ENCODE peak calls at places on chromosomes 4 and X, in ten cellular contexts. One of them, this sample, is unnamed.

GRCh38 chr4:164748375-164748774 is 5.6 kb upstream of the SMIM31 start:
- DNase-seq in upper lobe of left lung: no peak
- DNase-seq in esophagus muscularis mucosa: no peak
- DNase-seq in suprapubic skin: no peak
- DNase-seq in stomach: no peak
- DNase-seq in HepG2: peak
- DNase-seq in GM12878: no peak
- DNase-seq in H1: no peak
- DNase-seq in ovary: no peak
- DNase-seq in A549: peak
- DNase-seq in this sample: no peak

GRCh38 chr4:150540959-150541360 is 41.0 kb upstream of the MAB21L2 start:
- DNase-seq in esophagus muscularis mucosa: no peak
- DNase-seq in stomach: no peak
- DNase-seq in GM12878: no peak
- DNase-seq in A549: no peak
- DNase-seq in H1: no peak
- DNase-seq in suprapubic skin: no peak
- DNase-seq in HepG2: no peak
- DNase-seq in upper lobe of left lung: no peak
- DNase-seq in ovary: no peak
- DNase-seq in this sample: no peak

GRCh38 chrX:145068450-145068849 is 178.9 kb upstream of the SPANXN1 start:
- DNase-seq in HepG2: no peak
- DNase-seq in upper lobe of left lung: no peak
- DNase-seq in suprapubic skin: no peak
- DNase-seq in H1: no peak
- DNase-seq in A549: no peak
- DNase-seq in esophagus muscularis mucosa: no peak
- DNase-seq in GM12878: no peak
- DNase-seq in ovary: no peak
- DNase-seq in stomach: no peak
- DNase-seq in this sample: no peak

GRCh38 chr4:182192511-182193181 is 50.6 kb upstream of the TENM3 start:
- DNase-seq in upper lobe of left lung: no peak
- DNase-seq in esophagus muscularis mucosa: no peak
- DNase-seq in H1: no peak
- DNase-seq in suprapubic skin: no peak
- DNase-seq in stomach: no peak
- DNase-seq in A549: no peak
- DNase-seq in ovary: no peak
- DNase-seq in GM12878: no peak
- DNase-seq in HepG2: no peak
- DNase-seq in this sample: no peak

GRCh38 chr4:69823481-69824186 is 36.3 kb downstream of the SULT1E1 start:
- DNase-seq in GM12878: no peak
- DNase-seq in H1: no peak
- DNase-seq in esophagus muscularis mucosa: no peak
- DNase-seq in A549: peak
- DNase-seq in HepG2: peak
- DNase-seq in stomach: peak
- DNase-seq in upper lobe of left lung: no peak
- DNase-seq in ovary: no peak
- DNase-seq in suprapubic skin: no peak
- DNase-seq in this sample: no peak

GRCh38 chrX:69262036-69262905 is 97.0 kb upstream of the PJA1 start:
- DNase-seq in stomach: no peak
- DNase-seq in esophagus muscularis mucosa: no peak
- DNase-seq in suprapubic skin: no peak
- DNase-seq in H1: no peak
- DNase-seq in upper lobe of left lung: no peak
- DNase-seq in A549: no peak
- DNase-seq in GM12878: no peak
- DNase-seq in HepG2: no peak
- DNase-seq in ovary: no peak
- DNase-seq in this sample: peak

GRCh38 chr4:147714575-147715401 is 17.1 kb upstream of the ARHGAP10 start:
- DNase-seq in HepG2: no peak
- DNase-seq in H1: no peak
- DNase-seq in stomach: no peak
- DNase-seq in esophagus muscularis mucosa: peak
- DNase-seq in upper lobe of left lung: no peak
- DNase-seq in GM12878: no peak
- DNase-seq in A549: no peak
- DNase-seq in suprapubic skin: peak
- DNase-seq in ovary: no peak
- DNase-seq in this sample: peak

GRCh38 chrX:72027024-72027913 is 104.4 kb downstream of the RTL5 start:
- DNase-seq in suprapubic skin: no peak
- DNase-seq in HepG2: no peak
- DNase-seq in ovary: no peak
- DNase-seq in esophagus muscularis mucosa: no peak
- DNase-seq in upper lobe of left lung: no peak
- DNase-seq in stomach: no peak
- DNase-seq in GM12878: no peak
- DNase-seq in A549: no peak
- DNase-seq in H1: peak
- DNase-seq in this sample: no peak

GRCh38 chr4:7295917-7296660 is 103.8 kb downstream of the SORCS2 start:
- DNase-seq in H1: peak
- DNase-seq in esophagus muscularis mucosa: no peak
- DNase-seq in suprapubic skin: no peak
- DNase-seq in HepG2: no peak
- DNase-seq in upper lobe of left lung: no peak
- DNase-seq in A549: peak
- DNase-seq in stomach: no peak
- DNase-seq in GM12878: no peak
- DNase-seq in ovary: peak
- DNase-seq in this sample: peak

GRCh38 chr4:121370729-121371325 is 10.0 kb downstream of the QRFPR start:
- DNase-seq in stomach: peak
- DNase-seq in ovary: peak
- DNase-seq in suprapubic skin: no peak
- DNase-seq in A549: peak
- DNase-seq in esophagus muscularis mucosa: no peak
- DNase-seq in upper lobe of left lung: no peak
- DNase-seq in HepG2: peak
- DNase-seq in H1: no peak
- DNase-seq in GM12878: no peak
- DNase-seq in this sample: peak

GRCh38 chr4:123398803-123399637 is 2.4 kb downstream of the SPRY1 start:
- DNase-seq in ovary: peak
- DNase-seq in H1: no peak
- DNase-seq in HepG2: peak
- DNase-seq in esophagus muscularis mucosa: no peak
- DNase-seq in GM12878: no peak
- DNase-seq in stomach: peak
- DNase-seq in A549: peak
- DNase-seq in suprapubic skin: peak
- DNase-seq in upper lobe of left lung: peak
- DNase-seq in this sample: peak

GRCh38 chrX:25873196-25873595 is 264.9 kb upstream of the MAGEB18 start:
- DNase-seq in upper lobe of left lung: no peak
- DNase-seq in esophagus muscularis mucosa: no peak
- DNase-seq in HepG2: no peak
- DNase-seq in H1: no peak
- DNase-seq in GM12878: no peak
- DNase-seq in stomach: no peak
- DNase-seq in A549: no peak
- DNase-seq in ovary: no peak
- DNase-seq in suprapubic skin: no peak
- DNase-seq in this sample: no peak

GRCh38 chrX:37959212-37960021 is 46.9 kb upstream of the SYTL5 start:
- DNase-seq in upper lobe of left lung: no peak
- DNase-seq in ovary: no peak
- DNase-seq in GM12878: no peak
- DNase-seq in esophagus muscularis mucosa: no peak
- DNase-seq in suprapubic skin: no peak
- DNase-seq in stomach: no peak
- DNase-seq in HepG2: peak
- DNase-seq in A549: no peak
- DNase-seq in H1: no peak
- DNase-seq in this sample: no peak

GRCh38 chr4:106595906-106596305 is 227.3 kb upstream of the GIMD1 start:
- DNase-seq in upper lobe of left lung: no peak
- DNase-seq in ovary: no peak
- DNase-seq in A549: no peak
- DNase-seq in GM12878: no peak
- DNase-seq in suprapubic skin: no peak
- DNase-seq in esophagus muscularis mucosa: no peak
- DNase-seq in H1: no peak
- DNase-seq in HepG2: no peak
- DNase-seq in stomach: no peak
- DNase-seq in this sample: no peak

DNA sequence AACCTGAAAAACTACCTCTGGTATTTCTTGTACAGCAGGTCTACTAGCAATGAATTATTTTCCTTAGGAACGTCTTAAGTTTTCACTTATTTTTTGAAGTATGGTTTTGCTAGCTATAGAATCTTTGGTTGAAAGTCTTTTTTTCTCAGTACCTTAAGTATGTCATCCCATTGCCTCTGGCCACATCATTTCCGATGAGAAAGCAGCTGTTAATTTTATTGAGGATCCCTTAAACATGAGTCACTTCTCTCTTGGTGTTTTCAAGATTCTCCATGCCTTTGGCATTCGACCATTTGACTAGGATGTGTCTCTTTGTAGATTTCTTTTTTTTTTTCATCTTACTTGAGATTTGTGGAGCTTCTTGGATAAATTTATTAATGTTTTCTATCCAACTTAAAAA is 803.8 kb upstream of the AMOT start:
- DNase-seq in H1: no peak
- DNase-seq in esophagus muscularis mucosa: no peak
- DNase-seq in suprapubic skin: no peak
- DNase-seq in stomach: no peak
- DNase-seq in A549: no peak
- DNase-seq in HepG2: no peak
- DNase-seq in GM12878: no peak
- DNase-seq in upper lobe of left lung: no peak
- DNase-seq in ovary: no peak
- DNase-seq in this sample: no peak
- TF ChIP-seq EP300 in H1: no peak
- TF ChIP-seq EP300 in esophagus muscularis mucosa: no peak
- TF ChIP-seq EP300 in suprapubic skin: no peak
- TF ChIP-seq EP300 in stomach: no peak
- TF ChIP-seq EP300 in A549: no peak
- TF ChIP-seq EP300 in HepG2: no peak
- TF ChIP-seq EP300 in GM12878: no peak
- TF ChIP-seq EP300 in upper lobe of left lung: no peak
- TF ChIP-seq EP300 in ovary: no peak
- TF ChIP-seq EP300 in this sample: no peak

GRCh38 chr4:120066525-120067333 is at the start of gene MAD2L1:
- DNase-seq in ovary: peak
- DNase-seq in stomach: peak
- DNase-seq in HepG2: peak
- DNase-seq in upper lobe of left lung: peak
- DNase-seq in H1: peak
- DNase-seq in esophagus muscularis mucosa: peak
- DNase-seq in GM12878: peak
- DNase-seq in suprapubic skin: peak
- DNase-seq in A549: peak
- DNase-seq in this sample: peak
- TF ChIP-seq POLR2A in ovary: peak
- TF ChIP-seq POLR2A in stomach: no peak
- TF ChIP-seq POLR2A in HepG2: peak
- TF ChIP-seq POLR2A in upper lobe of left lung: peak
- TF ChIP-seq POLR2A in H1: peak
- TF ChIP-seq POLR2A in esophagus muscularis mucosa: peak
- TF ChIP-seq POLR2A in GM12878: peak
- TF ChIP-seq POLR2A in suprapubic skin: peak
- TF ChIP-seq POLR2A in A549: peak
- TF ChIP-seq POLR2A in this sample: peak

DNA sequence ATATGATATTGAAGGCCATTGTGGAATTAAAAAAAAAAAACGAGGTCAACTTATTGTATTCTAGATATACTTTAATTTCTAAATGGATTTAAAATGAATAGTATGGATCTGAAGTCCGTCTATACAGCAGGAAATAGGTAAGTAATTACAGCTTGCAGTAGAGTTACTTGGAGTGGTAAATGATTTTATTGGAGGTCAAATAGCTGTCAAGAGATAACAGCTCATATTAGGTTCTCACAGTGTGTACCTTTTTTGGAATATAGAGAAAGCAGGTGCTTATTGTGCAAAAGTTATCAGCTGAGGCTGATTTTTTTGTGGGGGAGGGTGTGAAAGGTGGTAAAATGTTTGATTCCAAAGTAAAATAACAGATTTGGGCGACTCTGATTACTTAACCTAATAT is 17.7 kb downstream of the UPRT start:
- DNase-seq in ovary: no peak
- DNase-seq in H1: no peak
- DNase-seq in upper lobe of left lung: no peak
- DNase-seq in esophagus muscularis mucosa: no peak
- DNase-seq in A549: no peak
- DNase-seq in HepG2: no peak
- DNase-seq in GM12878: no peak
- DNase-seq in suprapubic skin: no peak
- DNase-seq in stomach: no peak
- DNase-seq in this sample: no peak
- TF ChIP-seq EP300 in ovary: no peak
- TF ChIP-seq EP300 in H1: no peak
- TF ChIP-seq EP300 in upper lobe of left lung: no peak
- TF ChIP-seq EP300 in esophagus muscularis mucosa: no peak
- TF ChIP-seq EP300 in A549: no peak
- TF ChIP-seq EP300 in HepG2: no peak
- TF ChIP-seq EP300 in GM12878: no peak
- TF ChIP-seq EP300 in suprapubic skin: no peak
- TF ChIP-seq EP300 in stomach: no peak
- TF ChIP-seq EP300 in this sample: no peak

GRCh38 chr4:183987987-183988392 is 82.9 kb downstream of the STOX2 start:
- DNase-seq in A549: peak
- DNase-seq in suprapubic skin: peak
- DNase-seq in esophagus muscularis mucosa: no peak
- DNase-seq in stomach: peak
- DNase-seq in ovary: peak
- DNase-seq in HepG2: peak
- DNase-seq in GM12878: no peak
- DNase-seq in H1: no peak
- DNase-seq in upper lobe of left lung: peak
- DNase-seq in this sample: peak
- TF ChIP-seq POLR2A in A549: peak
- TF ChIP-seq POLR2A in suprapubic skin: no peak
- TF ChIP-seq POLR2A in esophagus muscularis mucosa: no peak
- TF ChIP-seq POLR2A in stomach: no peak
- TF ChIP-seq POLR2A in ovary: no peak
- TF ChIP-seq POLR2A in HepG2: no peak
- TF ChIP-seq POLR2A in GM12878: no peak
- TF ChIP-seq POLR2A in H1: no peak
- TF ChIP-seq POLR2A in upper lobe of left lung: peak
- TF ChIP-seq POLR2A in this sample: no peak

DNA sequence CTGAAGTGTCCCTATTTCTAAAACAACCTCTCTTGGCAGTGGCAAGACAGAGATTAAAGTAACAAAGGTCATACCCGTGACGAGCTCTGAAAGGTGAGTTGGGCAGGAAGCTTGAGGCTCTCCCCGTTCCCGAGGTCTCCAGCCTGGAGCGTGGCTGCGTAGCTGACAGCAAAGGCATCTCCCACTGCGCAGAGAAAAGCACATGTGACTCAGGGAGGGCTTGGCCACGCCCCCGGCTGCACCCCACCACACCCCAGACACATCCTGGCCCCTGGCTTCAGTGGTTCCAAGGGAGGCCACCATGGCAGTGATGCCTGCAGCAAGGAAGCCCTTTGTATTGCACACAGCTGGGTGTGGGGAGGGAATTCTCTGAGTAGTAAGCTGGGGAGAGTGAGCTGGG is 23.1 kb downstream of the EVC2 start:
- DNase-seq in H1: no peak
- DNase-seq in GM12878: no peak
- DNase-seq in ovary: no peak
- DNase-seq in upper lobe of left lung: peak
- DNase-seq in A549: no peak
- DNase-seq in esophagus muscularis mucosa: no peak
- DNase-seq in stomach: no peak
- DNase-seq in suprapubic skin: no peak
- DNase-seq in HepG2: no peak
- DNase-seq in this sample: no peak
- TF ChIP-seq EP300 in H1: no peak
- TF ChIP-seq EP300 in GM12878: no peak
- TF ChIP-seq EP300 in ovary: no peak
- TF ChIP-seq EP300 in upper lobe of left lung: no peak
- TF ChIP-seq EP300 in A549: no peak
- TF ChIP-seq EP300 in esophagus muscularis mucosa: no peak
- TF ChIP-seq EP300 in stomach: no peak
- TF ChIP-seq EP300 in suprapubic skin: no peak
- TF ChIP-seq EP300 in HepG2: no peak
- TF ChIP-seq EP300 in this sample: no peak